ENCODE peak calls at places on chromosome 21, in seven cellular contexts. U is mesenchymal stem cell, X is IMR-90, L is mammary epithelial cell, V is neuronal stem cell, T is A549, J is SK-N-SH. I is an unnamed sample.

GRCh38 chr21:34227386-34227852 is 136.4 kb upstream of the KCNE2 start:
- DNase-seq in U (peak), X (peak), L (no peak), V (no peak), T (no peak), J (no peak), I (no peak)

GRCh38 chr21:20997308-20997632 is 939 bp upstream of the NCAM2 start:
- DNase-seq in U (no peak), X (no peak), L (no peak), V (peak), T (no peak), J (peak), I (no peak)

GRCh38 chr21:29170935-29171334 is 40.5 kb downstream of the MAP3K7CL start:
- DNase-seq in U (no peak), X (no peak), L (no peak), V (no peak), T (no peak), J (no peak), I (no peak)

GRCh38 chr21:29376556-29376955 is 77.8 kb downstream of the BACH1 start:
- DNase-seq in U (peak), X (no peak), L (no peak), V (no peak), T (peak), J (no peak), I (peak)

GRCh38 chr21:42873096-42873495 is 6.2 kb downstream of the WDR4 start:
- DNase-seq in U (no peak), X (no peak), L (no peak), V (no peak), T (no peak), J (no peak), I (no peak)

GRCh38 chr21:46099476-46099875 is 1.6 kb downstream of the COL6A2 start:
- DNase-seq in U (peak), X (peak), L (no peak), V (no peak), T (no peak), J (peak), I (no peak)

GRCh38 chr21:32940079-32941014 is 85.4 kb upstream of the OLIG2 start:
- DNase-seq in U (peak), X (peak), L (peak), V (peak), T (peak), J (peak), I (peak)

GRCh38 chr21:46618738-46619369 is 14.0 kb upstream of the S100B start:
- DNase-seq in U (no peak), X (peak), L (no peak), V (no peak), T (no peak), J (no peak), I (no peak)

GRCh38 chr21:33059319-33059894 is 10.5 kb upstream of the OLIG1 start:
- DNase-seq in U (no peak), X (no peak), L (no peak), V (no peak), T (no peak), J (no peak), I (peak)

GRCh38 chr21:35508389-35508888 is 459.3 kb upstream of the RUNX1 start:
- DNase-seq in U (peak), X (peak), L (peak), V (peak), T (no peak), J (no peak), I (no peak)

GRCh38 chr21:38806153-38806941 is 618 bp downstream of the ETS2 start:
- DNase-seq in U (no peak), X (no peak), L (no peak), V (peak), T (no peak), J (peak), I (no peak)

GRCh38 chr21:20701235-20701634 is 297.0 kb upstream of the NCAM2 start:
- DNase-seq in U (no peak), X (no peak), L (no peak), V (no peak), T (no peak), J (no peak), I (peak)

GRCh38 chr21:45990741-45991605 is 9.4 kb downstream of the COL6A1 start:
- DNase-seq in U (no peak), X (no peak), L (no peak), V (no peak), T (no peak), J (no peak), I (no peak)

GRCh38 chr21:29250642-29251041 is 48.1 kb upstream of the BACH1 start:
- DNase-seq in U (no peak), X (no peak), L (no peak), V (no peak), T (no peak), J (no peak), I (no peak)

GRCh38 chr21:35204850-35205564 is 155.9 kb upstream of the RUNX1 start:
- DNase-seq in U (no peak), X (peak), L (no peak), V (no peak), T (no peak), J (no peak), I (no peak)

GRCh38 chr21:32494946-32495703 is 82.6 kb downstream of the EVA1C start:
- DNase-seq in U (no peak), X (peak), L (peak), V (no peak), T (no peak), J (no peak), I (no peak)

GRCh38 chr21:19236209-19236608 is 832.6 kb upstream of the TMPRSS15 start:
- DNase-seq in U (no peak), X (no peak), L (no peak), V (no peak), T (no peak), J (no peak), I (no peak)

GRCh38 chr21:46060596-46061061 is 37.3 kb upstream of the COL6A2 start:
- DNase-seq in U (peak), X (peak), L (peak), V (no peak), T (peak), J (no peak), I (no peak)

GRCh38 chr21:32306021-32306780 is 7.5 kb downstream of the MRAP start:
- DNase-seq in U (peak), X (no peak), L (no peak), V (peak), T (no peak), J (peak), I (no peak)

GRCh38 chr21:39055167-39055767 is 128.0 kb downstream of the PSMG1 start:
- DNase-seq in U (no peak), X (no peak), L (no peak), V (no peak), T (no peak), J (no peak), I (no peak)

GRCh38 chr21:46054447-46054846 is 43.5 kb upstream of the COL6A2 start:
- DNase-seq in U (no peak), X (peak), L (no peak), V (no peak), T (no peak), J (no peak), I (no peak)

GRCh38 chr21:31888936-31889371 is 16.1 kb downstream of the HUNK start:
- DNase-seq in U (no peak), X (no peak), L (no peak), V (no peak), T (peak), J (peak), I (no peak)

GRCh38 chr21:28135646-28136045 is 857.0 kb downstream of the LTN1 start:
- DNase-seq in U (no peak), X (no peak), L (no peak), V (no peak), T (no peak), J (no peak), I (no peak)

GRCh38 chr21:28712396-28712795 is 280.3 kb downstream of the LTN1 start:
- DNase-seq in U (no peak), X (no peak), L (no peak), V (no peak), T (no peak), J (no peak), I (no peak)

GRCh38 chr21:36027352-36027751 is 33.0 kb downstream of the SETD4 start:
- DNase-seq in U (peak), X (peak), L (peak), V (no peak), T (no peak), J (no peak), I (peak)

GRCh38 chr21:32956257-32956656 is 69.5 kb upstream of the OLIG2 start:
- DNase-seq in U (no peak), X (no peak), L (no peak), V (no peak), T (no peak), J (no peak), I (no peak)

GRCh38 chr21:9767592-9768375 is 753.6 kb upstream of the TPTE start:
- DNase-seq in U (no peak), X (no peak), L (no peak), V (no peak), T (no peak), J (peak), I (no peak)

GRCh38 chr21:9763306-9763705 is 758.1 kb upstream of the TPTE start:
- DNase-seq in U (no peak), X (no peak), L (no peak), V (no peak), T (no peak), J (no peak), I (no peak)

GRCh38 chr21:9759972-9760371 is 761.4 kb upstream of the TPTE start:
- DNase-seq in U (no peak), X (no peak), L (no peak), V (no peak), T (no peak), J (no peak), I (no peak)

GRCh38 chr21:9760398-9761074 is 760.8 kb upstream of the TPTE start:
- DNase-seq in U (no peak), X (no peak), L (no peak), V (no peak), T (no peak), J (no peak), I (no peak)

GRCh38 chr21:9763807-9764206 is 757.6 kb upstream of the TPTE start:
- DNase-seq in U (no peak), X (no peak), L (no peak), V (no peak), T (no peak), J (no peak), I (no peak)
- H3K4me2 ChIP-seq in U (no peak), X (no peak), L (no peak), V (no peak), T (no peak), J (no peak), I (no peak)

GRCh38 chr21:23921670-23922418 is 1685.4 kb downstream of the MRPL39 start:
- DNase-seq in U (no peak), X (no peak), L (no peak), V (no peak), T (no peak), J (no peak), I (peak)
- H3K27ac ChIP-seq in U (no peak), X (no peak), L (no peak), V (no peak), T (no peak), J (no peak), I (no peak)

DNA sequence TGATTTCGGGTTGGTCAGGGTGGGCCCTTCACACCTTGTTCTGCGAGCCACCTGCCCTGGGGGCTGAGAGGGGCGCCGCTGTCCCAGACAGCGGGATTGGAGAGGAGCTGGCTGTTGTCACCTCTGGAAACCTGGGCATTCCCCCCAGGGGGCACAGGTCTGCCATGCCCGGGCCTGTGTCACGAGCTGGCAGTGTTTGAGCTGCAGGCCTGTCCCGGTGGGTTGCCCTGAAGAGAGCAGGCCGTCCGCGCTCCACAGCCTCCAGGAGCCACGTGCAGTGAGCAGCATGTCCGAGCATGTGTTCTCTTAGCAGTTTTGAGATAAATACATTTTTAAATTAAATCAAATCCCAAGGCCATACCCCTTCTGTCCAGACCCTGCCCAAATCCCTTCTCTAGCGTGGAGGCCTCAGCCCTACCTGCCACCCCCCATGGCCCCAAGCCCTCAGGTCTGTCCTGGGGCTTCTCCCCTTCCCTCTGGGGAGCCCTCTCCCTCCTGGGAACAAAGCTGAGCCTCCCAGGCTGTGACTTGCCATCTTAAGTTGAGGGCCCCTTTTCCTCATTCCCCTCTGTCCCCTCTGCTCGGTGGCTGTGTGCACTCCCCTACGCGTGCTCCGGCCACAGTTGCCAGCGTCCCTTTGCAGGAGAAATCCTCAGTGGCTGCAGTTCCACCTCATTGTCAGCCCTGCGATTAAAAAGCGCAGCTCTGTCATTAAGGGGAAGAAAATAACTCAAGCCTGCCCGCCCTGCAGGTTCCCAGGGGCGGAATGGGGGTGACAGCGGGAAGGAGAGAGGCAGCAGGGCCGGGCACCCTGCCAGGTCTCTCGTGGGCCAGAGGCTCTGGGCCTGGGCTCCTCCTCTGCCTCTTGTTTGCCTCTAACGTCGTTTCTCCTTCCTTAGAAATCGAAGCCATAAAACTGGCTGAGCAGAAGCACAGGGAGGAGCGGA is 26.6 kb downstream of the SLX9 start:
- DNase-seq in U (no peak), X (no peak), L (no peak), V (no peak), T (no peak), J (peak), I (no peak)
- H3K4me2 ChIP-seq in U (no peak), X (no peak), L (no peak), V (no peak), T (no peak), J (no peak), I (no peak)

GRCh38 chr21:15026370-15026769 is 38.4 kb downstream of the NRIP1 start:
- DNase-seq in U (no peak), X (no peak), L (no peak), V (no peak), T (no peak), J (no peak), I (no peak)
- H3K27ac ChIP-seq in U (no peak), X (no peak), L (no peak), V (no peak), T (no peak), J (no peak), I (no peak)

GRCh38 chr21:25375675-25376074 is 231.6 kb downstream of the MRPL39 start:
- DNase-seq in U (no peak), X (peak), L (no peak), V (no peak), T (no peak), J (no peak), I (no peak)
- H3K4me2 ChIP-seq in U (no peak), X (no peak), L (no peak), V (no peak), T (no peak), J (no peak), I (no peak)

GRCh38 chr21:37370152-37371040 is 3.8 kb downstream of the DYRK1A start:
- DNase-seq in U (peak), X (peak), L (peak), V (no peak), T (no peak), J (no peak), I (peak)

GRCh38 chr21:37372127-37372731 is 5.7 kb downstream of the DYRK1A start:
- DNase-seq in U (no peak), X (no peak), L (no peak), V (no peak), T (no peak), J (no peak), I (no peak)

GRCh38 chr21:37368536-37369279 is 2.1 kb downstream of the DYRK1A start:
- DNase-seq in U (peak), X (peak), L (peak), V (no peak), T (no peak), J (no peak), I (no peak)

GRCh38 chr21:37369307-37369854 is 2.8 kb downstream of the DYRK1A start:
- DNase-seq in U (no peak), X (no peak), L (no peak), V (no peak), T (no peak), J (no peak), I (no peak)

GRCh38 chr21:37371041-37371397 is 4.4 kb downstream of the DYRK1A start:
- DNase-seq in U (no peak), X (no peak), L (no peak), V (no peak), T (no peak), J (no peak), I (no peak)
- H3K27ac ChIP-seq in U (no peak), X (no peak), L (no peak), V (no peak), T (no peak), J (peak), I (no peak)

GRCh38 chr21:43921979-43922945 is 57.2 kb downstream of the AGPAT3 start:
- DNase-seq in U (peak), X (peak), L (no peak), V (no peak), T (no peak), J (no peak), I (no peak)
- H3K4me2 ChIP-seq in U (no peak), X (no peak), L (no peak), V (no peak), T (no peak), J (no peak), I (no peak)

DNA sequence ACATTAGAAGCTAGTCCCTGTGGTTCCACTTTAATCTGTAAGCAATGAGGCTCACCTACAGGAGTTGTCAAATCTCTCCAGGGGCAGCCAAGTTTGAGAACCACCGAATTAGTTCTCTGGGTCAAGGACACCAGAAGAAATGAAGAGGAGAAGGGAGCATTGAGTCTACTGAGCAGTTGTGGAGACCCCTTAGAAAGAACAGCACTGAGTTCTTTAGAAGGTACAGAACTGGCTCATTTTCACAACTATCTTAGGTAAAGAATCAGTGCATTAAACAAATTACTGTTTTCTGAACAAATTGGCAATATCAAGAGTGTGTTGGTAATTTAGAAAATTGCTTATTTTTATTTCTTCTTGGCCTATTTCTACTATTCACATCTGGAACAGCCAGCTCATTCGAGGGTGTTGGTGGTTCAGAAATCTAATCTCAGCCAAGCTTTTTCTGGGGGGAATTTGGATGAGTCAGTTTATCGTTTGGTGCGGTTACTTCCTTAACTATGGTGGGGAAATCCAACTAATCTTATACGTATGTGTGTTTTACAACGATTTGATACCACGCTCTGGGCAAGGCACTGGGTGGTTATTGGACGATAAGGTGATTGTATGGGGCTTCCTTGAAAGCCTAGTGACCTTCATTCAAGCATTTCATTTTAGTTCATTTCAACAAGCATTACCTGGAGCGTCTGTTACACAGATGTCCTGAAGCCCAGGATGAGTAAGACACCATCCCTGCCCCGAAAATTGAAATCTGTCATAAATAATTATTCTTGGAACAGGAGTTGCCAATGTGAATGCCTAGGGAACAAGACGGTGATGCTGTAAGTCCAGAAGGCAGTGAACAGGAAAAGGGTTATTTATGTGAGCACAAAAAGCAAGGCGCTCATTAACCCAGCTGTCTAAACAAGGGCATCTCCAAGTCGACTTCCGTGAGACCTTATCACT is 52.0 kb upstream of the TMPRSS2 start:
- DNase-seq in U (no peak), X (no peak), L (no peak), V (no peak), T (no peak), J (no peak), I (no peak)
- H3K27ac ChIP-seq in U (no peak), X (no peak), L (no peak), V (no peak), T (no peak), J (no peak), I (no peak)

I was measured in MM.1S.